ENCODE peak calls at places on chromosomes 16 and 17, in ten cellular contexts. One of them, this sample, is unnamed.
A peak's percentile ranks its signal among the peaks of the same experiment; 100 is the strongest.

GRCh38 chr16:77788196-77789084 is at the start of gene VAT1L:
- DNase-seq in IMR-90: peak; percentile 63
- DNase-seq in A549: peak; percentile 44
- DNase-seq in heart left ventricle: peak; percentile 34
- DNase-seq in tibial nerve: no peak
- DNase-seq in esophagus squamous epithelium: no peak
- DNase-seq in testis: peak; percentile 82
- DNase-seq in upper lobe of left lung: peak; percentile 86
- DNase-seq in uterus: no peak
- DNase-seq in transverse colon: no peak
- DNase-seq in this sample: peak; percentile 54

GRCh38 chr16:68031951-68032350 is 8.9 kb downstream of the DUS2 start:
- DNase-seq in testis: no peak
- DNase-seq in uterus: no peak
- DNase-seq in A549: peak; percentile 17
- DNase-seq in upper lobe of left lung: no peak
- DNase-seq in esophagus squamous epithelium: no peak
- DNase-seq in IMR-90: no peak
- DNase-seq in heart left ventricle: no peak
- DNase-seq in transverse colon: peak; percentile 24
- DNase-seq in tibial nerve: no peak
- DNase-seq in this sample: no peak

GRCh38 chr17:57819273-57819672 is 30.6 kb downstream of the MRPS23 start:
- DNase-seq in testis: no peak
- DNase-seq in uterus: no peak
- DNase-seq in IMR-90: no peak
- DNase-seq in upper lobe of left lung: no peak
- DNase-seq in transverse colon: no peak
- DNase-seq in A549: no peak
- DNase-seq in heart left ventricle: no peak
- DNase-seq in tibial nerve: no peak
- DNase-seq in esophagus squamous epithelium: no peak
- DNase-seq in this sample: no peak

GRCh38 chr16:84547539-84548058 is 43.1 kb upstream of the MEAK7 start:
- DNase-seq in esophagus squamous epithelium: no peak
- DNase-seq in transverse colon: no peak
- DNase-seq in IMR-90: no peak
- DNase-seq in uterus: no peak
- DNase-seq in heart left ventricle: no peak
- DNase-seq in testis: no peak
- DNase-seq in A549: no peak
- DNase-seq in tibial nerve: no peak
- DNase-seq in upper lobe of left lung: no peak
- DNase-seq in this sample: no peak

GRCh38 chr16:75043175-75043937 is 44.5 kb downstream of the ZNRF1 start:
- DNase-seq in uterus: no peak
- DNase-seq in A549: no peak
- DNase-seq in transverse colon: no peak
- DNase-seq in IMR-90: no peak
- DNase-seq in testis: no peak
- DNase-seq in tibial nerve: no peak
- DNase-seq in upper lobe of left lung: no peak
- DNase-seq in esophagus squamous epithelium: no peak
- DNase-seq in heart left ventricle: no peak
- DNase-seq in this sample: no peak

GRCh38 chr17:47855737-47856136 is 4.8 kb upstream of the SP6 start:
- DNase-seq in testis: no peak
- DNase-seq in tibial nerve: no peak
- DNase-seq in upper lobe of left lung: no peak
- DNase-seq in heart left ventricle: no peak
- DNase-seq in IMR-90: no peak
- DNase-seq in A549: no peak
- DNase-seq in esophagus squamous epithelium: no peak
- DNase-seq in transverse colon: no peak
- DNase-seq in uterus: no peak
- DNase-seq in this sample: no peak

GRCh38 chr17:73586921-73587680 is 57.1 kb downstream of the SDK2 start:
- DNase-seq in IMR-90: no peak
- DNase-seq in upper lobe of left lung: no peak
- DNase-seq in heart left ventricle: peak; percentile 76
- DNase-seq in A549: peak; percentile 21
- DNase-seq in uterus: no peak
- DNase-seq in transverse colon: no peak
- DNase-seq in esophagus squamous epithelium: no peak
- DNase-seq in testis: peak; percentile 48
- DNase-seq in tibial nerve: no peak
- DNase-seq in this sample: peak; percentile 78

GRCh38 chr17:61464121-61464905 is 12.1 kb downstream of the TBX4 start:
- DNase-seq in esophagus squamous epithelium: no peak
- DNase-seq in upper lobe of left lung: peak; percentile 63
- DNase-seq in A549: no peak
- DNase-seq in heart left ventricle: no peak
- DNase-seq in tibial nerve: no peak
- DNase-seq in uterus: no peak
- DNase-seq in transverse colon: no peak
- DNase-seq in testis: no peak
- DNase-seq in IMR-90: no peak
- DNase-seq in this sample: no peak

GRCh38 chr17:48460055-48460454 is 30.0 kb upstream of the SKAP1 start:
- DNase-seq in heart left ventricle: no peak
- DNase-seq in A549: no peak
- DNase-seq in uterus: no peak
- DNase-seq in tibial nerve: no peak
- DNase-seq in esophagus squamous epithelium: no peak
- DNase-seq in testis: no peak
- DNase-seq in transverse colon: no peak
- DNase-seq in upper lobe of left lung: no peak
- DNase-seq in IMR-90: no peak
- DNase-seq in this sample: no peak

GRCh38 chr16:53100889-53101288 is 46.1 kb downstream of the CHD9 start:
- DNase-seq in esophagus squamous epithelium: no peak
- DNase-seq in upper lobe of left lung: no peak
- DNase-seq in A549: no peak
- DNase-seq in testis: no peak
- DNase-seq in uterus: no peak
- DNase-seq in transverse colon: no peak
- DNase-seq in tibial nerve: no peak
- DNase-seq in heart left ventricle: no peak
- DNase-seq in IMR-90: no peak
- DNase-seq in this sample: no peak

GRCh38 chr16:2853531-2854073 is 4.4 kb downstream of the PRSS22 start:
- DNase-seq in heart left ventricle: no peak
- DNase-seq in uterus: no peak
- DNase-seq in IMR-90: no peak
- DNase-seq in transverse colon: no peak
- DNase-seq in esophagus squamous epithelium: no peak
- DNase-seq in upper lobe of left lung: peak; percentile 41
- DNase-seq in A549: no peak
- DNase-seq in testis: no peak
- DNase-seq in tibial nerve: no peak
- DNase-seq in this sample: no peak

GRCh38 chr17:77101521-77102410 is 39.0 kb upstream of the SEC14L1 start:
- DNase-seq in uterus: no peak
- DNase-seq in esophagus squamous epithelium: no peak
- DNase-seq in tibial nerve: no peak
- DNase-seq in A549: no peak
- DNase-seq in upper lobe of left lung: no peak
- DNase-seq in transverse colon: no peak
- DNase-seq in IMR-90: no peak
- DNase-seq in testis: no peak
- DNase-seq in heart left ventricle: no peak
- DNase-seq in this sample: no peak

GRCh38 chr16:81581107-81581506 is 136.5 kb downstream of the CMIP start:
- DNase-seq in transverse colon: peak; percentile 76
- DNase-seq in testis: no peak
- DNase-seq in IMR-90: no peak
- DNase-seq in upper lobe of left lung: no peak
- DNase-seq in uterus: no peak
- DNase-seq in tibial nerve: no peak
- DNase-seq in esophagus squamous epithelium: no peak
- DNase-seq in heart left ventricle: no peak
- DNase-seq in A549: no peak
- DNase-seq in this sample: no peak
- H3K27ac ChIP-seq in transverse colon: peak overlapping the region; percentile 80
- H3K27ac ChIP-seq in testis: no peak overlapping the region
- H3K27ac ChIP-seq in IMR-90: no peak overlapping the region
- H3K27ac ChIP-seq in upper lobe of left lung: peak overlapping the region; percentile 32
- H3K27ac ChIP-seq in uterus: no peak overlapping the region
- H3K27ac ChIP-seq in tibial nerve: no peak overlapping the region
- H3K27ac ChIP-seq in esophagus squamous epithelium: peak overlapping the region; percentile 93
- H3K27ac ChIP-seq in heart left ventricle: no peak overlapping the region
- H3K27ac ChIP-seq in A549: peak overlapping the region; percentile 92
- H3K27ac ChIP-seq in this sample: no peak overlapping the region

GRCh38 chr17:16516594-16517018 is 24.6 kb upstream of the LRRC75A start:
- DNase-seq in IMR-90: peak; percentile 80
- DNase-seq in tibial nerve: no peak
- DNase-seq in testis: peak; percentile 41
- DNase-seq in heart left ventricle: peak; percentile 63
- DNase-seq in esophagus squamous epithelium: no peak
- DNase-seq in A549: peak; percentile 47
- DNase-seq in uterus: peak; percentile 52
- DNase-seq in upper lobe of left lung: peak; percentile 33
- DNase-seq in transverse colon: no peak
- DNase-seq in this sample: peak; percentile 46

GRCh38 chr17:16517477-16517876 is 25.5 kb upstream of the LRRC75A start:
- DNase-seq in testis: no peak
- DNase-seq in A549: no peak
- DNase-seq in heart left ventricle: no peak
- DNase-seq in uterus: no peak
- DNase-seq in transverse colon: no peak
- DNase-seq in esophagus squamous epithelium: no peak
- DNase-seq in upper lobe of left lung: no peak
- DNase-seq in tibial nerve: no peak
- DNase-seq in IMR-90: no peak
- DNase-seq in this sample: no peak

GRCh38 chr17:16515933-16516332 is 23.9 kb upstream of the LRRC75A start:
- DNase-seq in tibial nerve: no peak
- DNase-seq in A549: no peak
- DNase-seq in testis: no peak
- DNase-seq in uterus: no peak
- DNase-seq in transverse colon: no peak
- DNase-seq in heart left ventricle: no peak
- DNase-seq in IMR-90: no peak
- DNase-seq in esophagus squamous epithelium: no peak
- DNase-seq in upper lobe of left lung: no peak
- DNase-seq in this sample: no peak

GRCh38 chr17:16519021-16519420 is 27.0 kb upstream of the LRRC75A start:
- DNase-seq in IMR-90: no peak
- DNase-seq in esophagus squamous epithelium: no peak
- DNase-seq in transverse colon: no peak
- DNase-seq in uterus: no peak
- DNase-seq in upper lobe of left lung: no peak
- DNase-seq in tibial nerve: no peak
- DNase-seq in A549: no peak
- DNase-seq in testis: no peak
- DNase-seq in heart left ventricle: no peak
- DNase-seq in this sample: no peak

GRCh38 chr17:16521070-16521727 is 29.2 kb upstream of the LRRC75A start:
- DNase-seq in upper lobe of left lung: no peak
- DNase-seq in tibial nerve: peak; percentile 35
- DNase-seq in A549: peak; percentile 95
- DNase-seq in heart left ventricle: peak; percentile 70
- DNase-seq in uterus: peak; percentile 78
- DNase-seq in esophagus squamous epithelium: no peak
- DNase-seq in IMR-90: peak; percentile 91
- DNase-seq in transverse colon: peak; percentile 81
- DNase-seq in testis: peak; percentile 80
- DNase-seq in this sample: peak; percentile 79
- TF ChIP-seq POLR2A in upper lobe of left lung: no peak
- TF ChIP-seq POLR2A in tibial nerve: no peak
- TF ChIP-seq POLR2A in A549: no peak
- TF ChIP-seq POLR2A in heart left ventricle: no peak
- TF ChIP-seq POLR2A in uterus: no peak
- TF ChIP-seq POLR2A in esophagus squamous epithelium: no peak
- TF ChIP-seq POLR2A in IMR-90: peak; percentile 47
- TF ChIP-seq POLR2A in transverse colon: peak; percentile 30
- TF ChIP-seq POLR2A in testis: no peak
- TF ChIP-seq POLR2A in this sample: no peak

DNA sequence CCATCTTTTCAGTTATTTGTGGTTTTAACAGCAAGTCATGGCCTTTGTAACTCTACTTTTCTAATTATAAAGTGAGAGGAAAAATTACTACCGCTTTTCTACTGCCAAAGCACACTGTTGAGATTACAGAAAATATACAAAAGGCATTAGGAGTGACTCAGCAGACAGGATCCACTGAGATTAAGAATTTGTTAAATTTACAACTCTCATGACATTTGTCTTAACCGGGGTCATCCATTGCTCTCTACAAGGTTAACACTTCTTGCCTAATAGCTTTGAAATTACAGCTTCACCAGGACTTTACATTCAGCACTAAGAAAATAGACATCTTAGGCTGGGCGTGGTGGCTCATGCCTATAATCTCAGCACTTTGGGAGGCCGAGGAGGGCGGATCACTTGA is 93.4 kb downstream of the SSH2 start:
- DNase-seq in IMR-90: peak; percentile 38
- DNase-seq in tibial nerve: no peak
- DNase-seq in testis: no peak
- DNase-seq in uterus: no peak
- DNase-seq in heart left ventricle: no peak
- DNase-seq in A549: no peak
- DNase-seq in transverse colon: no peak
- DNase-seq in upper lobe of left lung: no peak
- DNase-seq in esophagus squamous epithelium: no peak
- DNase-seq in this sample: no peak
- H3K27ac ChIP-seq in IMR-90: no peak overlapping the region
- H3K27ac ChIP-seq in tibial nerve: no peak overlapping the region
- H3K27ac ChIP-seq in testis: no peak overlapping the region
- H3K27ac ChIP-seq in uterus: no peak overlapping the region
- H3K27ac ChIP-seq in heart left ventricle: no peak overlapping the region
- H3K27ac ChIP-seq in A549: peak overlapping the region; percentile 21
- H3K27ac ChIP-seq in transverse colon: peak overlapping the region; percentile 40
- H3K27ac ChIP-seq in upper lobe of left lung: peak overlapping the region; percentile 15
- H3K27ac ChIP-seq in esophagus squamous epithelium: peak overlapping the region; percentile 10
- H3K27ac ChIP-seq in this sample: peak overlapping the region; percentile 3

DNA sequence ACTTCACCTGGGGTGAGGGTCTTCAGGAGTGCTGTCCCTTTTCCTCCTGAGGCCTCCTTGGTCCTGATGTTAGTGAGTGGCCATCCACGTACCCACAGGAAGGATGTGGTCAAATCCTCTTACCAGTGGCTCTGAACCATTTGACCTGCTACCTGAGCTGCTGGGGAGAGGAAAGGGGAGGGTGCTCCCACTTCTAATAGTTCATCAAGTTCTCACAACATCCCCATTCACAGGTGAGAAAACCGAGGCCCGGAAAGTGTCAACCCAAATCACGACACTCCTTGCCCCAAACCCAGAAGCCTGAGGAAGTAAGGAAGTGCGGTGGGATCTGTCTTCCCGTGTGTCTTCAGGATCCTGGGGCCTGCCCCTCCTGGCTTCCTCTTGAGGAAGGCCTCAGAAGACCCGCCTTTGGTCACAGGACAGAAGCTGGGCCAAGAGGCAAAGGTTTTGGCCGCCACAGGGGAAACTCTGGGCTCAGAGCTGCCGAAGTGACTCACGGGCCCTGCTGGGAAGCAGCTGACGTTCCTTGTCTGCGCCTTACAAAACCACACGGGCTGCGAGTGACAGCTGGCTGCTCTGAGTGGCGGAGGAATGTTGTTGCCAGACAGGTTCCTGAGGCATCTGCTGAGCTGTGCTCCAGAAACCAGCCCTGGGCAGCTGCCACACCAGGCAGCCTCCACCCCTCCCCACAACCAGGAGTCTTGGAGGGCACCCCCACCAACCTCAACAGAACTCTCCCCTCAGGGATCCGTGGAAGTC is 13.9 kb upstream of the KIFC3 start:
- DNase-seq in heart left ventricle: peak; percentile 97
- DNase-seq in tibial nerve: peak; percentile 40
- DNase-seq in testis: peak; percentile 72
- DNase-seq in uterus: peak; percentile 78
- DNase-seq in esophagus squamous epithelium: peak; percentile 36
- DNase-seq in upper lobe of left lung: peak; percentile 67
- DNase-seq in transverse colon: peak; percentile 80
- DNase-seq in IMR-90: peak; percentile 93
- DNase-seq in A549: peak; percentile 81
- DNase-seq in this sample: peak; percentile 92
- TF ChIP-seq POLR2A in heart left ventricle: peak; percentile 32
- TF ChIP-seq POLR2A in tibial nerve: no peak
- TF ChIP-seq POLR2A in testis: no peak
- TF ChIP-seq POLR2A in uterus: no peak
- TF ChIP-seq POLR2A in esophagus squamous epithelium: no peak
- TF ChIP-seq POLR2A in upper lobe of left lung: no peak
- TF ChIP-seq POLR2A in transverse colon: no peak
- TF ChIP-seq POLR2A in IMR-90: no peak
- TF ChIP-seq POLR2A in A549: no peak
- TF ChIP-seq POLR2A in this sample: no peak